ENCODE peak calls at places on chromosome 21, in eight cellular contexts. X is heart left ventricle, Y is body of pancreas, B is sigmoid colon, P is GM12878, A is IMR-90, V is ovary, C is esophagus squamous epithelium. U is an unnamed sample.

GRCh38 chr21:15249285-15249993 is 184.6 kb upstream of the NRIP1 start:
- DNase-seq in X (no peak), Y (no peak), B (no peak), P (no peak), A (peak; percentile 26), V (no peak), C (no peak), U (no peak)

GRCh38 chr21:46099476-46099875 is 1.6 kb downstream of the COL6A2 start:
- DNase-seq in X (peak; percentile 38), Y (peak; percentile 13), B (peak; percentile 85), P (no peak), A (peak; percentile 34), V (peak; percentile 60), C (no peak), U (no peak)

GRCh38 chr21:14591882-14592281 is 45.8 kb upstream of the SAMSN1 start:
- DNase-seq in X (peak; percentile 20), Y (peak; percentile 19), B (no peak), P (no peak), A (no peak), V (no peak), C (no peak), U (no peak)

GRCh38 chr21:46323227-46323709 is 402 bp downstream of the C21orf58 start:
- DNase-seq in X (no peak), Y (no peak), B (peak; percentile 74), P (no peak), A (no peak), V (no peak), C (no peak), U (no peak)

GRCh38 chr21:34592120-34592561 is 22.8 kb downstream of the RCAN1 start:
- DNase-seq in X (peak; percentile 79), Y (peak; percentile 88), B (no peak), P (no peak), A (peak; percentile 48), V (no peak), C (no peak), U (no peak)

GRCh38 chr21:32347887-32348450 is 44.8 kb downstream of the URB1 start:
- DNase-seq in X (no peak), Y (no peak), B (no peak), P (no peak), A (no peak), V (no peak), C (no peak), U (no peak)

GRCh38 chr21:36813071-36813470 is 114.2 kb downstream of the SIM2 start:
- DNase-seq in X (no peak), Y (no peak), B (no peak), P (no peak), A (no peak), V (no peak), C (no peak), U (no peak)

GRCh38 chr21:33751120-33751519 is 108.8 kb downstream of the ITSN1 start:
- DNase-seq in X (no peak), Y (no peak), B (no peak), P (no peak), A (peak; percentile 19), V (no peak), C (no peak), U (no peak)

GRCh38 chr21:33386222-33386784 is 16.9 kb upstream of the IFNGR2 start:
- DNase-seq in X (no peak), Y (no peak), B (no peak), P (no peak), A (no peak), V (no peak), C (no peak), U (no peak)

GRCh38 chr21:44003307-44003966 is 8.7 kb upstream of the TRAPPC10 start:
- DNase-seq in X (no peak), Y (no peak), B (no peak), P (no peak), A (no peak), V (no peak), C (no peak), U (no peak)

GRCh38 chr21:31766895-31767294 is 35.0 kb upstream of the SCAF4 start:
- DNase-seq in X (no peak), Y (no peak), B (no peak), P (no peak), A (no peak), V (no peak), C (no peak), U (no peak)

GRCh38 chr21:33064623-33064996 is 5.3 kb upstream of the OLIG1 start:
- DNase-seq in X (no peak), Y (no peak), B (no peak), P (no peak), A (no peak), V (no peak), C (no peak), U (no peak)

DNA sequence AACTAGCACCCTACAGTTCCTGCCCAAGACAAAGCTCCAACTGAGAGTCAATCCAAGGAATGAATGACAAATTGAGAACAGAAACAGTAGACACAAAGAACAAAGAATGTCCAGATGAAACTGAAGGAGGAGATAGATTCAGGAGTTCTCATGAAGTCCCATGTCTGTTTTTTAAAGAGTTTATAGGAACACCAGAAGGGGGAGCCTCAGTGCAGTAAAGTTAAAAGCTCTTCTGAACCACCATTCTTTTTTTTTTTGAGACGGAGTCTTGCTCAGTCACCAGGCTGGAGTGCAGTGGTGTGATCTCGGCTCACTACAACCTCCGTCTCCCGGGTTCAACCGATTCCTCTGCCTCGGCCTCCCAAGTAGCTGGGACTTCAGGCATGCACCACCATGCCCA is 323.6 kb downstream of the MRPL39 start:
- DNase-seq in X (no peak), Y (no peak), B (no peak), P (no peak), A (peak; percentile 56), V (no peak), C (no peak), U (no peak)
- TF ChIP-seq CTCF in X (no peak), Y (peak; percentile 14), B (no peak), P (peak; percentile 42), A (peak; percentile 58), V (no peak), C (no peak), U (no peak)

GRCh38 chr21:42453301-42454220 is 42.5 kb downstream of the RSPH1 start:
- DNase-seq in X (no peak), Y (no peak), B (no peak), P (no peak), A (no peak), V (no peak), C (no peak), U (no peak)

GRCh38 chr21:42454791-42455190 is 41.2 kb downstream of the RSPH1 start:
- DNase-seq in X (no peak), Y (no peak), B (no peak), P (no peak), A (no peak), V (no peak), C (no peak), U (no peak)

GRCh38 chr21:42452401-42453018 is 43.5 kb downstream of the RSPH1 start:
- DNase-seq in X (no peak), Y (no peak), B (no peak), P (no peak), A (no peak), V (no peak), C (no peak), U (no peak)

GRCh38 chr21:42454221-42454570 is 41.8 kb downstream of the RSPH1 start:
- DNase-seq in X (no peak), Y (no peak), B (no peak), P (no peak), A (no peak), V (no peak), C (no peak), U (no peak)

DNA sequence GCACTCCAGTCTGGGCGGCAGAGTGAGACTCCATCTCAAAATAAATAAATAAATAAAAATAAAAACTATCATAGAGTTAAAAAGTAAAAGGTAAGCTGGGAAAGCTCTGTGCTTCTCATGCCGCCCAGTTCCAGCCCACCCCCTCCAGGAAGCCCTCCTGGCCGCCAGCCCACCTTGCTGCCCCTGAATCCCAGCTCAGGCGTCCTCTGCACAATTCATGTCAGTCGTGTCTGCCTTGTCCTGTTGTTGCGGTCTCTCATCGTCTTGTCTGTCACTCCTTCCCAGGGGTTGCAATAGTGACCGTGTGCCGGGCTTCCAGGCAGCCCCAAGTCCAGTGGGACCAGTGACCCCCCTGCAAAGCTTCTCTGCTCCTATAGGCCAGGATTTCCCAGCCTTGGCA is 44.1 kb downstream of the RSPH1 start:
- DNase-seq in X (no peak), Y (no peak), B (no peak), P (no peak), A (no peak), V (no peak), C (no peak), U (no peak)
- TF ChIP-seq POLR2A in X (no peak), Y (no peak), B (no peak), P (no peak), A (no peak), V (no peak), C (no peak), U (no peak)

DNA sequence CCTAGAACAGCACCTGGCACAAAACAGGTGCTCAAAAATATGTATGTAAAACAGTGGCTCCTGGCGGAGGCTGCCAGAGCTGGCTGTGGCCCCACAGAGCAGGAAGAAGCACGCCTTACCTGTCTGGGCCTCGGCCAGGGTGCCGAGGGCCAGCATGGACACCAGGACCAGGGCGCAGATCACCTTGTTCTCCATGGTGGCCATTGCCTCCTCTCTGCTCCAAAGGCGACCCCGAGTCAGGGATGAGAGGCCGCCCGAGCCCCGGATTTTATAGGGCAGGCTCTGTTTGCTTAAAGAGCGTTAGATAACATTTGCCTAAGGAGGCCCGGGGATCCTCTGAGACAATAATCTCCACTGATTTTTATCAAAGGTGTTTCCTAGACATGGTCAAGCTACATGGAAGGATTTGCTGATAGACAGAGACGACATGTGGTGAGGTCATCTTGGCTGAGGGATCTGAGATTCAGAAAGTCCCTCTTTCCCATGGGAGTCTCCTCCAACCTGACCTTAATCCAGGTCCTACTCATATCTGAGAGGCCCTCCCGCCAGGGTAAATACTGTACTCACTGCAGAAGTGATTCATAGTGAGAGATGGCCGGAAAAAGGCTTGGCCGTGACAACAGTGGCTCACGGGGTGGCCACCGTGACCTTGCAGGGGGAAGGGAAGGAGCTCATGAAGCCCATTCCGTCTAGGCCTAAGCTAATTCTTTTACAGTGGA is at the start of gene TFF1:
- DNase-seq in X (no peak), Y (peak; percentile 29), B (no peak), P (no peak), A (peak; percentile 10), V (no peak), C (no peak), U (no peak)
- H3K27ac ChIP-seq in X (no peak within 1 kb of the TSS), Y (no peak within 1 kb of the TSS), B (no peak within 1 kb of the TSS), P (no peak within 1 kb of the TSS), A (no peak within 1 kb of the TSS), V (no peak within 1 kb of the TSS), C (no peak within 1 kb of the TSS), U (no peak within 1 kb of the TSS)

DNA sequence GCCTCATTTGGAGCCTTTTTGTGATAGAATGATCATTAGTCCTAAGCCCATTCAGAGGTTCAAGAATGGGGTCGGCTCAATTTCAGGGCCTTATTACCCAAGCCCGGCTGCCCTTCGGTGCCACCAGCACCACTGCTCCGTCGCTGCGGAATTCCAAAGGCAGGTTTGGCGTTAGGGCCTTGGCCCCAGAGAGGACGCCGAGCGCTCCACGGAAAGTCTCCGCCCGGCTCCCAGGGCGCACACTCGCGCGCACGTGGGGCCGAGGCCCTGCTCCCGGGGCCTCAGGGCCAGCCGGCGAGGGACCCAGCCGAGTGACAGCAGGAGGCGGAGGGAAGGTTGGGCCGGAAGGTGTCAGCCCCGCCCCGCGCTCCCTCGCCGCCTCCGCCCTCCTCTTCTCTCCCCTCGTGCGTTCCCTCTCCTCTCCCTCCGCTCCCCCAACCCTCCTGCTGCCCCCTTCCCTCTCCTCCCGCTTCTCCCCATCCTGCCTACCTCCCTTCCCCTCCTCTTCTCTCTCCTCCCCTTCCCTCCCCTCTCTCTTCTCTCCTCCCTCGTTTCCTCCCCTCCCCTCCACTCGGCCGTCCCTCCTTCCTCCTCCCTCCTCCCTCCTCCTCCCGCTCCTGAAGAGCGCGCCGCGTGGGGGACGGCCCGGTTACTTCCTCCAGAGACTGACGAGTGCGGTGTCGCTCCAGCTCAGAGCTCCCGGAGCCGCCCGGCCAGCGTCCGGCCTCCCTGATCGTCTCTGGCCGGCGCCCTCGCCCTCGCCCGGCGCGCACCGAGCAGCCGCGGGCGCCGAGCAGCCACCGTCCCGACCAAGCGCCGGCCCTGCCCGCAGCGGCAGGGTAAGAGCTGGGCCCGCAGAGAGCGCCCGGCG is at the start of gene ETS2:
- DNase-seq in X (peak; percentile 93), Y (peak; percentile 89), B (peak; percentile 97), P (peak; percentile 36), A (peak; percentile 92), V (peak; percentile 93), C (peak; percentile 60), U (peak; percentile 96)
- TF ChIP-seq CTCF in X (no peak), Y (no peak), B (peak; percentile 2), P (no peak), A (no peak), V (no peak), C (no peak), U (no peak)